ENCODE peak calls at places on chromosomes 4 and X, in seven cellular contexts. U is NCI-H2171 treated with DMSO at 0.1 percent for 48 hours, O is NCI-H510A treated with DMSO at 0.1 percent for 48 hours, P is GM12891, K is GM23248, S is right cardiac atrium, H is RPMI8226. W is an unnamed sample.

GRCh38 chrX:48956728-48957414 is 536 bp downstream of the OTUD5 start:
- DNase-seq in U (no peak), O (no peak), P (no peak), K (peak), S (peak), H (peak), W (no peak)

GRCh38 chrX:131060147-131060546 is 2.0 kb downstream of the ARHGAP36 start:
- DNase-seq in U (no peak), O (no peak), P (no peak), K (no peak), S (no peak), H (no peak), W (no peak)

GRCh38 chr4:185227131-185227551 is 17.7 kb downstream of the SNX25 start:
- DNase-seq in U (no peak), O (no peak), P (no peak), K (peak), S (no peak), H (no peak), W (no peak)

GRCh38 chr4:76095568-76095967 is 21.1 kb downstream of the ART3 start:
- DNase-seq in U (no peak), O (no peak), P (no peak), K (no peak), S (no peak), H (no peak), W (no peak)

GRCh38 chr4:98522603-98523395 is 135.6 kb downstream of the TSPAN5 start:
- DNase-seq in U (no peak), O (no peak), P (no peak), K (peak), S (no peak), H (no peak), W (no peak)

GRCh38 chr4:7460591-7460990 is 25.9 kb upstream of the PSAPL1 start:
- DNase-seq in U (no peak), O (no peak), P (no peak), K (no peak), S (peak), H (peak), W (no peak)

GRCh38 chr4:144355809-144356757 is 215.6 kb upstream of the GYPA start:
- DNase-seq in U (no peak), O (no peak), P (peak), K (peak), S (no peak), H (peak), W (peak)

GRCh38 chrX:16462912-16463311 is 187.0 kb upstream of the S100G start:
- DNase-seq in U (no peak), O (no peak), P (no peak), K (peak), S (no peak), H (no peak), W (no peak)

GRCh38 chr4:10958226-10958856 is 273.8 kb upstream of the CLNK start:
- DNase-seq in U (no peak), O (no peak), P (no peak), K (no peak), S (no peak), H (no peak), W (no peak)

GRCh38 chr4:127669691-127670090 is 36.9 kb downstream of the INTU start:
- DNase-seq in U (no peak), O (no peak), P (no peak), K (no peak), S (no peak), H (no peak), W (no peak)

GRCh38 chrX:40173662-40174593 is 76.2 kb upstream of the BCOR start:
- DNase-seq in U (peak), O (peak), P (no peak), K (peak), S (peak), H (peak), W (no peak)

GRCh38 chrX:47840106-47840505 is 3.4 kb downstream of the ZNF81 start:
- DNase-seq in U (no peak), O (no peak), P (no peak), K (no peak), S (no peak), H (no peak), W (no peak)

GRCh38 chrX:12580548-12580947 is 210.7 kb upstream of the PRPS2 start:
- DNase-seq in U (no peak), O (no peak), P (no peak), K (no peak), S (no peak), H (no peak), W (no peak)

GRCh38 chrX:37347420-37347819 is 1.7 kb upstream of the PRRG1 start:
- DNase-seq in U (no peak), O (no peak), P (no peak), K (peak), S (no peak), H (no peak), W (no peak)

GRCh38 chrX:110317079-110317819 is 636 bp downstream of the AMMECR1 start:
- DNase-seq in U (peak), O (no peak), P (peak), K (peak), S (peak), H (peak), W (no peak)

GRCh38 chrX:129636175-129636681 is 18.5 kb downstream of the APLN start:
- DNase-seq in U (no peak), O (no peak), P (no peak), K (peak), S (no peak), H (no peak), W (no peak)

GRCh38 chrX:119676949-119677653 is 15.9 kb downstream of the SEPTIN6 start:
- DNase-seq in U (no peak), O (no peak), P (no peak), K (no peak), S (no peak), H (no peak), W (no peak)

GRCh38 chr4:152090543-152090942 is 329.7 kb upstream of the GATB start:
- DNase-seq in U (no peak), O (no peak), P (no peak), K (no peak), S (no peak), H (no peak), W (no peak)

GRCh38 chr4:94804613-94805012 is 46.9 kb downstream of the BMPR1B start:
- DNase-seq in U (peak), O (no peak), P (no peak), K (no peak), S (no peak), H (no peak), W (no peak)

GRCh38 chr4:28082686-28083390 is 1222.2 kb downstream of the STIM2 start:
- DNase-seq in U (no peak), O (no peak), P (no peak), K (no peak), S (no peak), H (no peak), W (no peak)

GRCh38 chr4:181766061-181766460 is 477.1 kb upstream of the TENM3 start:
- DNase-seq in U (no peak), O (no peak), P (no peak), K (no peak), S (no peak), H (no peak), W (no peak)

GRCh38 chr4:158176776-158177175 is 4.0 kb upstream of the GASK1B start:
- DNase-seq in U (no peak), O (no peak), P (no peak), K (no peak), S (no peak), H (no peak), W (no peak)

GRCh38 chr4:142960134-142960533 is 114.0 kb upstream of the INPP4B start:
- DNase-seq in U (no peak), O (no peak), P (no peak), K (no peak), S (no peak), H (peak), W (no peak)

GRCh38 chr4:31094474-31094873 is 374.3 kb downstream of the PCDH7 start:
- DNase-seq in U (no peak), O (no peak), P (no peak), K (no peak), S (no peak), H (no peak), W (no peak)

GRCh38 chrX:2432298-2432863 is 68.4 kb downstream of the DHRSX start:
- DNase-seq in U (no peak), O (no peak), P (no peak), K (no peak), S (no peak), H (no peak), W (no peak)

GRCh38 chr4:185217390-185217985 is 8.1 kb downstream of the SNX25 start:
- DNase-seq in U (no peak), O (no peak), P (no peak), K (no peak), S (no peak), H (no peak), W (no peak)

GRCh38 chr4:1721003-1721665 is at the start of the genes TACC3 and TMEM129:
- DNase-seq in U (peak), O (peak), P (peak), K (peak), S (peak), H (peak), W (peak)

GRCh38 chrX:149487292-149487691 is 17.8 kb downstream of the IDS start:
- DNase-seq in U (no peak), O (no peak), P (no peak), K (no peak), S (no peak), H (peak), W (no peak)

GRCh38 chr4:137635108-137635507 is 102.8 kb upstream of the PCDH18 start:
- DNase-seq in U (peak), O (no peak), P (no peak), K (peak), S (no peak), H (no peak), W (no peak)

GRCh38 chrX:154730271-154730883 is 20.5 kb downstream of the GAB3 start:
- DNase-seq in U (no peak), O (no peak), P (no peak), K (peak), S (peak), H (no peak), W (no peak)

GRCh38 chrX:34631826-34632225 is 25.3 kb downstream of the TMEM47 start:
- DNase-seq in U (no peak), O (no peak), P (no peak), K (no peak), S (no peak), H (no peak), W (no peak)

GRCh38 chr4:43855283-43855682 is 593.3 kb downstream of the KCTD8 start:
- DNase-seq in U (peak), O (peak), P (no peak), K (no peak), S (no peak), H (no peak), W (no peak)

GRCh38 chrX:40809210-40809609 is 73.9 kb upstream of the MED14 start:
- DNase-seq in U (peak), O (peak), P (no peak), K (peak), S (no peak), H (no peak), W (no peak)

GRCh38 chrX:138914751-138915150 is 203.2 kb upstream of the FGF13 start:
- DNase-seq in U (no peak), O (no peak), P (no peak), K (peak), S (no peak), H (no peak), W (no peak)

GRCh38 chr4:39056023-39056422 is 6.0 kb upstream of the KLHL5 start:
- DNase-seq in U (no peak), O (no peak), P (no peak), K (no peak), S (no peak), H (no peak), W (no peak)

GRCh38 chrX:101136235-101136634 is 38.2 kb downstream of the CENPI start:
- DNase-seq in U (no peak), O (no peak), P (no peak), K (peak), S (no peak), H (no peak), W (no peak)

W was measured in T1000.